ENCODE peak calls at places on chromosome 1, in ten cellular contexts. B is iris pigment epithelial cell, W is posterior vena cava, J is HAP-1, V is foreskin fibroblast, H is putamen, T is glutamatergic neuron, A is cardiac fibroblast, S is astrocyte of the spinal cord, K is left ventricle myocardium inferior. P is an unnamed sample.

GRCh38 chr1:159012495-159012894 is 2.8 kb downstream of the IFI16 start:
- DNase-seq in B (peak), W (no peak), J (no peak), V (no peak), H (no peak), T (no peak), A (peak), S (peak), K (no peak), P (no peak)

GRCh38 chr1:90411155-90411554 is 305.9 kb downstream of the BARHL2 start:
- DNase-seq in B (no peak), W (no peak), J (no peak), V (no peak), H (no peak), T (no peak), A (no peak), S (no peak), K (no peak), P (no peak)

GRCh38 chr1:183245366-183245765 is 59.3 kb downstream of the LAMC2 start:
- DNase-seq in B (no peak), W (no peak), J (no peak), V (no peak), H (no peak), T (no peak), A (no peak), S (no peak), K (no peak), P (no peak)

GRCh38 chr1:17016317-17016661 is 4.6 kb upstream of the ATP13A2 start:
- DNase-seq in B (peak), W (no peak), J (no peak), V (peak), H (no peak), T (no peak), A (peak), S (peak), K (no peak), P (no peak)

GRCh38 chr1:116485071-116485735 is 85.6 kb downstream of the CD58 start:
- DNase-seq in B (peak), W (peak), J (peak), V (peak), H (peak), T (peak), A (peak), S (peak), K (peak), P (peak)

GRCh38 chr1:24380508-24380907 is 33.1 kb downstream of the STPG1 start:
- DNase-seq in B (no peak), W (no peak), J (no peak), V (no peak), H (no peak), T (no peak), A (no peak), S (no peak), K (no peak), P (no peak)

GRCh38 chr1:211527006-211527405 is 35.0 kb upstream of the RD3 start:
- DNase-seq in B (no peak), W (no peak), J (no peak), V (no peak), H (no peak), T (no peak), A (no peak), S (no peak), K (no peak), P (no peak)

GRCh38 chr1:244050835-244051444 is at the start of gene ZBTB18:
- DNase-seq in B (peak), W (no peak), J (no peak), V (peak), H (peak), T (peak), A (peak), S (peak), K (peak), P (peak)

GRCh38 chr1:61388586-61388985 is 306.2 kb downstream of the NFIA start:
- DNase-seq in B (peak), W (no peak), J (no peak), V (peak), H (no peak), T (no peak), A (peak), S (peak), K (no peak), P (no peak)

GRCh38 chr1:201218409-201218808 is 27.8 kb downstream of the IGFN1 start:
- DNase-seq in B (no peak), W (peak), J (no peak), V (no peak), H (no peak), T (no peak), A (no peak), S (no peak), K (no peak), P (no peak)